ENCODE peak calls at places on chromosome 1, in five cellular contexts. W is GM12891, Q is K562, T is H1, C is GM12878. Y is an unnamed sample.

GRCh38 chr1:57987507-57987906 is 559.0 kb downstream of the OMA1 start:
- DNase-seq in W (no peak), Q (no peak), T (no peak), C (no peak), Y (no peak)

GRCh38 chr1:96865731-96866684 is 144.4 kb downstream of the PTBP2 start:
- DNase-seq in W (no peak), Q (no peak), T (no peak), C (no peak), Y (no peak)

GRCh38 chr1:223543559-223543958 is 121.9 kb downstream of the CAPN8 start:
- DNase-seq in W (no peak), Q (no peak), T (no peak), C (no peak), Y (no peak)

GRCh38 chr1:53725238-53725689 is 13.7 kb downstream of the GLIS1 start:
- DNase-seq in W (no peak), Q (peak), T (peak), C (no peak), Y (no peak)

GRCh38 chr1:229117664-229118300 is 153.1 kb upstream of the RAB4A start:
- DNase-seq in W (no peak), Q (no peak), T (no peak), C (no peak), Y (no peak)

GRCh38 chr1:111895456-111895855 is 94.0 kb downstream of the KCND3 start:
- DNase-seq in W (no peak), Q (no peak), T (no peak), C (no peak), Y (no peak)

GRCh38 chr1:228664399-228664914 is 70.8 kb upstream of the RHOU start:
- DNase-seq in W (peak), Q (peak), T (peak), C (no peak), Y (peak)

GRCh38 chr1:112625696-112626095 is 6.1 kb downstream of the CAPZA1 start:
- DNase-seq in W (no peak), Q (peak), T (no peak), C (no peak), Y (no peak)

GRCh38 chr1:225697437-225697836 is 44.5 kb upstream of the ENAH start:
- DNase-seq in W (no peak), Q (no peak), T (no peak), C (no peak), Y (no peak)

GRCh38 chr1:66711420-66711819 is 40.8 kb upstream of the DYNLT5 start:
- DNase-seq in W (no peak), Q (no peak), T (no peak), C (no peak), Y (no peak)

GRCh38 chr1:160083968-160084770 is 2.8 kb downstream of the KCNJ9 start:
- DNase-seq in W (peak), Q (peak), T (peak), C (no peak), Y (peak)

GRCh38 chr1:246587606-246588005 is 21.4 kb downstream of the CNST start:
- DNase-seq in W (no peak), Q (no peak), T (no peak), C (no peak), Y (no peak)

GRCh38 chr1:53380296-53380695 is 52.4 kb upstream of the LRP8 start:
- DNase-seq in W (no peak), Q (no peak), T (no peak), C (no peak), Y (no peak)

DNA sequence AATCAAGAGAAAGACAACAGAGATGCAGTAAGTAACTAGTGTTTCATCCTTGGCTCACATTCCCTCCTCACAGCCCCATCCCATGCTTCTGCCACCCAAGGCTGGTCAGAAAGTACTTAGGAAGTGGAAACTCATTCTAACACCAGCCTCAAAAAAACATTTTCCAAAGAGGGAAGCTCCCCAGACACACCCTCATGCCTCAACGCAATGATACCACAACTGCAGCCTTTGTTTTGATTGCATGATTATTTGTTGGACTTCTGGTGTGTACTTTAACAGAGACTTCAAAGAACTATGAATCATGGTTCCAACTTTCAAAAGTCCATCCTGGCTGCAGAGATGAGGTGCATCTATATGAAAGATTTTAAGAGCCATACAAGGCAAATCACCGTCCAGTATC is 45.2 kb upstream of the KCNA3 start:
- DNase-seq in W (no peak), Q (no peak), T (no peak), C (no peak), Y (no peak)
- TF ChIP-seq POLR2A in W (no peak), Q (no peak), T (no peak), C (no peak), Y (no peak)

GRCh38 chr1:19535214-19535613 is 49.9 kb upstream of the CAPZB start:
- DNase-seq in W (no peak), Q (no peak), T (no peak), C (no peak), Y (no peak)

GRCh38 chr1:19529570-19530145 is 44.3 kb upstream of the CAPZB start:
- DNase-seq in W (no peak), Q (peak), T (no peak), C (no peak), Y (no peak)

GRCh38 chr1:19536519-19536918 is 51.2 kb upstream of the CAPZB start:
- DNase-seq in W (no peak), Q (no peak), T (no peak), C (no peak), Y (no peak)

GRCh38 chr1:19532519-19532918 is 47.2 kb upstream of the CAPZB start:
- DNase-seq in W (no peak), Q (no peak), T (no peak), C (no peak), Y (no peak)

GRCh38 chr1:19533626-19534025 is 48.3 kb upstream of the CAPZB start:
- DNase-seq in W (no peak), Q (peak), T (no peak), C (no peak), Y (no peak)
- TF ChIP-seq TAF1 in W (no peak), Q (no peak), T (no peak), C (no peak), Y (no peak)

GRCh38 chr1:27872059-27872801 is at the start of gene THEMIS2:
- DNase-seq in W (peak), Q (peak), T (peak), C (no peak), Y (peak)
- TF ChIP-seq POLR2A in W (peak), Q (peak), T (peak), C (peak), Y (peak)

GRCh38 chr1:116474921-116475849 is 95.6 kb downstream of the CD58 start:
- DNase-seq in W (no peak), Q (no peak), T (no peak), C (no peak), Y (no peak)
- TF ChIP-seq TAF1 in W (no peak), Q (no peak), T (no peak), C (no peak), Y (no peak)